ENCODE peak calls at places on chromosome 14, in five cellular contexts. One of them, this sample, is unnamed.

GRCh38 chr14:92348154-92348553 is 25.2 kb downstream of the SLC24A4 start:
- DNase-seq in stimulated activated CD4-positive, alpha-beta T cell treated with anti-CD3 and anti-CD28 coated beads, Interleukin-4, amount 100 ng/mL, for 1 hour: no peak
- DNase-seq in stomach: no peak
- DNase-seq in GM06990: no peak
- DNase-seq in D341Med: no peak
- DNase-seq in this sample: peak

GRCh38 chr14:105860615-105861580 is 334.5 kb downstream of the TMEM121 start:
- DNase-seq in GM06990: peak
- DNase-seq in stimulated activated CD4-positive, alpha-beta T cell treated with anti-CD3 and anti-CD28 coated beads, Interleukin-4, amount 100 ng/mL, for 1 hour: no peak
- DNase-seq in stomach: peak
- DNase-seq in D341Med: no peak
- DNase-seq in this sample: no peak

GRCh38 chr14:105492051-105492965 is 1.3 kb downstream of the TEDC1 start:
- DNase-seq in stimulated activated CD4-positive, alpha-beta T cell treated with anti-CD3 and anti-CD28 coated beads, Interleukin-4, amount 100 ng/mL, for 1 hour: no peak
- DNase-seq in stomach: no peak
- DNase-seq in D341Med: no peak
- DNase-seq in GM06990: peak
- DNase-seq in this sample: no peak

GRCh38 chr14:20986811-20987210 is 3.0 kb upstream of the METTL17 start:
- DNase-seq in D341Med: no peak
- DNase-seq in stimulated activated CD4-positive, alpha-beta T cell treated with anti-CD3 and anti-CD28 coated beads, Interleukin-4, amount 100 ng/mL, for 1 hour: no peak
- DNase-seq in GM06990: no peak
- DNase-seq in stomach: no peak
- DNase-seq in this sample: no peak

GRCh38 chr14:52052991-52053390 is 15.9 kb downstream of the NID2 start:
- DNase-seq in stimulated activated CD4-positive, alpha-beta T cell treated with anti-CD3 and anti-CD28 coated beads, Interleukin-4, amount 100 ng/mL, for 1 hour: no peak
- DNase-seq in stomach: no peak
- DNase-seq in GM06990: no peak
- DNase-seq in D341Med: no peak
- DNase-seq in this sample: no peak

GRCh38 chr14:96497087-96497486 is 5.1 kb upstream of the PAPOLA start:
- DNase-seq in GM06990: no peak
- DNase-seq in D341Med: no peak
- DNase-seq in stimulated activated CD4-positive, alpha-beta T cell treated with anti-CD3 and anti-CD28 coated beads, Interleukin-4, amount 100 ng/mL, for 1 hour: no peak
- DNase-seq in stomach: no peak
- DNase-seq in this sample: no peak

GRCh38 chr14:58430156-58430555 is 2.6 kb downstream of the KIAA0586 start:
- DNase-seq in stomach: no peak
- DNase-seq in stimulated activated CD4-positive, alpha-beta T cell treated with anti-CD3 and anti-CD28 coated beads, Interleukin-4, amount 100 ng/mL, for 1 hour: no peak
- DNase-seq in D341Med: no peak
- DNase-seq in GM06990: peak
- DNase-seq in this sample: no peak

GRCh38 chr14:49408187-49408963 is 177.8 kb downstream of the RPS29 start:
- DNase-seq in GM06990: no peak
- DNase-seq in stomach: no peak
- DNase-seq in stimulated activated CD4-positive, alpha-beta T cell treated with anti-CD3 and anti-CD28 coated beads, Interleukin-4, amount 100 ng/mL, for 1 hour: no peak
- DNase-seq in D341Med: no peak
- DNase-seq in this sample: no peak